ENCODE peak calls at places on chromosome 14, in six cellular contexts. One of them, this sample, is unnamed.

GRCh38 chr14:103393687-103394626 is 8.7 kb downstream of the MARK3 start:
- DNase-seq in kidney tubule cell: peak; percentile 49
- DNase-seq in ureter: no peak
- DNase-seq in activated T-helper 1 cell treated with anti-CD3 and anti-CD28 coated beads, Interleukin-12 subunit alpha, Interleukin-12 subunit beta, Interleukin-2, Interleukin-4 antibody, amounts not matched to agents 30 ng/mL and 10 ng/mL and 1 ng/mL, durations not matched to agents 14 hours and 24 hours and 36 hours: no peak
- DNase-seq in NCI-H1105: no peak
- DNase-seq in nucleus accumbens: no peak
- DNase-seq in this sample: peak; percentile 1

GRCh38 chr14:80959448-80960006 is 4.1 kb downstream of the TSHR start:
- DNase-seq in NCI-H1105: peak; percentile 66
- DNase-seq in nucleus accumbens: no peak
- DNase-seq in ureter: no peak
- DNase-seq in kidney tubule cell: no peak
- DNase-seq in activated T-helper 1 cell treated with anti-CD3 and anti-CD28 coated beads, Interleukin-12 subunit alpha, Interleukin-12 subunit beta, Interleukin-2, Interleukin-4 antibody, amounts not matched to agents 30 ng/mL and 10 ng/mL and 1 ng/mL, durations not matched to agents 14 hours and 24 hours and 36 hours: peak; percentile 79
- DNase-seq in this sample: peak; percentile 53

GRCh38 chr14:54194501-54194900 is 202.3 kb upstream of the CDKN3 start:
- DNase-seq in ureter: no peak
- DNase-seq in activated T-helper 1 cell treated with anti-CD3 and anti-CD28 coated beads, Interleukin-12 subunit alpha, Interleukin-12 subunit beta, Interleukin-2, Interleukin-4 antibody, amounts not matched to agents 30 ng/mL and 10 ng/mL and 1 ng/mL, durations not matched to agents 14 hours and 24 hours and 36 hours: no peak
- DNase-seq in NCI-H1105: no peak
- DNase-seq in kidney tubule cell: no peak
- DNase-seq in nucleus accumbens: no peak
- DNase-seq in this sample: no peak

GRCh38 chr14:66238969-66239368 is 247.2 kb upstream of the CCDC196 start:
- DNase-seq in nucleus accumbens: no peak
- DNase-seq in NCI-H1105: no peak
- DNase-seq in activated T-helper 1 cell treated with anti-CD3 and anti-CD28 coated beads, Interleukin-12 subunit alpha, Interleukin-12 subunit beta, Interleukin-2, Interleukin-4 antibody, amounts not matched to agents 30 ng/mL and 10 ng/mL and 1 ng/mL, durations not matched to agents 14 hours and 24 hours and 36 hours: no peak
- DNase-seq in kidney tubule cell: no peak
- DNase-seq in ureter: no peak
- DNase-seq in this sample: no peak

GRCh38 chr14:20631023-20631820 is 10.3 kb downstream of the OR6S1 start:
- DNase-seq in NCI-H1105: peak; percentile 49
- DNase-seq in activated T-helper 1 cell treated with anti-CD3 and anti-CD28 coated beads, Interleukin-12 subunit alpha, Interleukin-12 subunit beta, Interleukin-2, Interleukin-4 antibody, amounts not matched to agents 30 ng/mL and 10 ng/mL and 1 ng/mL, durations not matched to agents 14 hours and 24 hours and 36 hours: no peak
- DNase-seq in nucleus accumbens: no peak
- DNase-seq in kidney tubule cell: peak; percentile 71
- DNase-seq in ureter: no peak
- DNase-seq in this sample: peak; percentile 11

GRCh38 chr14:74221741-74222140 is 17.5 kb upstream of the VSX2 start:
- DNase-seq in kidney tubule cell: no peak
- DNase-seq in activated T-helper 1 cell treated with anti-CD3 and anti-CD28 coated beads, Interleukin-12 subunit alpha, Interleukin-12 subunit beta, Interleukin-2, Interleukin-4 antibody, amounts not matched to agents 30 ng/mL and 10 ng/mL and 1 ng/mL, durations not matched to agents 14 hours and 24 hours and 36 hours: no peak
- DNase-seq in NCI-H1105: no peak
- DNase-seq in nucleus accumbens: no peak
- DNase-seq in ureter: no peak
- DNase-seq in this sample: no peak

GRCh38 chr14:103767306-103767894 is 51.8 kb downstream of the ZFYVE21 start:
- DNase-seq in activated T-helper 1 cell treated with anti-CD3 and anti-CD28 coated beads, Interleukin-12 subunit alpha, Interleukin-12 subunit beta, Interleukin-2, Interleukin-4 antibody, amounts not matched to agents 30 ng/mL and 10 ng/mL and 1 ng/mL, durations not matched to agents 14 hours and 24 hours and 36 hours: no peak
- DNase-seq in nucleus accumbens: no peak
- DNase-seq in kidney tubule cell: no peak
- DNase-seq in ureter: peak; percentile 27
- DNase-seq in NCI-H1105: no peak
- DNase-seq in this sample: no peak

GRCh38 chr14:91068642-91069041 is 8.2 kb upstream of the RPS6KA5 start:
- DNase-seq in kidney tubule cell: no peak
- DNase-seq in activated T-helper 1 cell treated with anti-CD3 and anti-CD28 coated beads, Interleukin-12 subunit alpha, Interleukin-12 subunit beta, Interleukin-2, Interleukin-4 antibody, amounts not matched to agents 30 ng/mL and 10 ng/mL and 1 ng/mL, durations not matched to agents 14 hours and 24 hours and 36 hours: no peak
- DNase-seq in nucleus accumbens: no peak
- DNase-seq in NCI-H1105: no peak
- DNase-seq in ureter: no peak
- DNase-seq in this sample: no peak

GRCh38 chr14:100782516-100783320 is 43.2 kb upstream of the MEG3 start:
- DNase-seq in NCI-H1105: peak; percentile 54
- DNase-seq in nucleus accumbens: no peak
- DNase-seq in activated T-helper 1 cell treated with anti-CD3 and anti-CD28 coated beads, Interleukin-12 subunit alpha, Interleukin-12 subunit beta, Interleukin-2, Interleukin-4 antibody, amounts not matched to agents 30 ng/mL and 10 ng/mL and 1 ng/mL, durations not matched to agents 14 hours and 24 hours and 36 hours: no peak
- DNase-seq in ureter: no peak
- DNase-seq in kidney tubule cell: no peak
- DNase-seq in this sample: no peak

GRCh38 chr14:67694791-67695393 is 672 bp downstream of the RDH11 start:
- DNase-seq in NCI-H1105: peak; percentile 92
- DNase-seq in activated T-helper 1 cell treated with anti-CD3 and anti-CD28 coated beads, Interleukin-12 subunit alpha, Interleukin-12 subunit beta, Interleukin-2, Interleukin-4 antibody, amounts not matched to agents 30 ng/mL and 10 ng/mL and 1 ng/mL, durations not matched to agents 14 hours and 24 hours and 36 hours: peak; percentile 72
- DNase-seq in nucleus accumbens: peak; percentile 47
- DNase-seq in kidney tubule cell: peak; percentile 93
- DNase-seq in ureter: peak; percentile 82
- DNase-seq in this sample: peak; percentile 71

GRCh38 chr14:102239231-102239630 is 65.7 kb downstream of the MOK start:
- DNase-seq in activated T-helper 1 cell treated with anti-CD3 and anti-CD28 coated beads, Interleukin-12 subunit alpha, Interleukin-12 subunit beta, Interleukin-2, Interleukin-4 antibody, amounts not matched to agents 30 ng/mL and 10 ng/mL and 1 ng/mL, durations not matched to agents 14 hours and 24 hours and 36 hours: no peak
- DNase-seq in NCI-H1105: no peak
- DNase-seq in kidney tubule cell: no peak
- DNase-seq in nucleus accumbens: no peak
- DNase-seq in ureter: no peak
- DNase-seq in this sample: no peak

GRCh38 chr14:50233335-50234250 is 2.2 kb upstream of the SOS2 start:
- DNase-seq in activated T-helper 1 cell treated with anti-CD3 and anti-CD28 coated beads, Interleukin-12 subunit alpha, Interleukin-12 subunit beta, Interleukin-2, Interleukin-4 antibody, amounts not matched to agents 30 ng/mL and 10 ng/mL and 1 ng/mL, durations not matched to agents 14 hours and 24 hours and 36 hours: no peak
- DNase-seq in kidney tubule cell: no peak
- DNase-seq in ureter: no peak
- DNase-seq in nucleus accumbens: no peak
- DNase-seq in NCI-H1105: no peak
- DNase-seq in this sample: no peak

GRCh38 chr14:90301580-90302181 is 30.1 kb downstream of the NRDE2 start:
- DNase-seq in ureter: no peak
- DNase-seq in activated T-helper 1 cell treated with anti-CD3 and anti-CD28 coated beads, Interleukin-12 subunit alpha, Interleukin-12 subunit beta, Interleukin-2, Interleukin-4 antibody, amounts not matched to agents 30 ng/mL and 10 ng/mL and 1 ng/mL, durations not matched to agents 14 hours and 24 hours and 36 hours: no peak
- DNase-seq in NCI-H1105: peak; percentile 19
- DNase-seq in kidney tubule cell: peak; percentile 49
- DNase-seq in nucleus accumbens: no peak
- DNase-seq in this sample: peak; percentile 54

GRCh38 chr14:52692248-52692962 is 3.0 kb downstream of the ERO1A start:
- DNase-seq in ureter: no peak
- DNase-seq in kidney tubule cell: no peak
- DNase-seq in NCI-H1105: no peak
- DNase-seq in nucleus accumbens: no peak
- DNase-seq in activated T-helper 1 cell treated with anti-CD3 and anti-CD28 coated beads, Interleukin-12 subunit alpha, Interleukin-12 subunit beta, Interleukin-2, Interleukin-4 antibody, amounts not matched to agents 30 ng/mL and 10 ng/mL and 1 ng/mL, durations not matched to agents 14 hours and 24 hours and 36 hours: peak; percentile 11
- DNase-seq in this sample: no peak

GRCh38 chr14:63438065-63438757 is 105.0 kb downstream of the PPP2R5E start:
- DNase-seq in activated T-helper 1 cell treated with anti-CD3 and anti-CD28 coated beads, Interleukin-12 subunit alpha, Interleukin-12 subunit beta, Interleukin-2, Interleukin-4 antibody, amounts not matched to agents 30 ng/mL and 10 ng/mL and 1 ng/mL, durations not matched to agents 14 hours and 24 hours and 36 hours: peak; percentile 30
- DNase-seq in kidney tubule cell: peak; percentile 87
- DNase-seq in ureter: peak; percentile 70
- DNase-seq in NCI-H1105: no peak
- DNase-seq in nucleus accumbens: no peak
- DNase-seq in this sample: peak; percentile 12

GRCh38 chr14:34128665-34129064 is 177.8 kb upstream of the EGLN3 start:
- DNase-seq in ureter: no peak
- DNase-seq in activated T-helper 1 cell treated with anti-CD3 and anti-CD28 coated beads, Interleukin-12 subunit alpha, Interleukin-12 subunit beta, Interleukin-2, Interleukin-4 antibody, amounts not matched to agents 30 ng/mL and 10 ng/mL and 1 ng/mL, durations not matched to agents 14 hours and 24 hours and 36 hours: no peak
- DNase-seq in nucleus accumbens: no peak
- DNase-seq in kidney tubule cell: no peak
- DNase-seq in NCI-H1105: no peak
- DNase-seq in this sample: no peak

GRCh38 chr14:63204407-63205280 is at the start of gene RHOJ:
- DNase-seq in ureter: no peak
- DNase-seq in NCI-H1105: no peak
- DNase-seq in nucleus accumbens: no peak
- DNase-seq in kidney tubule cell: no peak
- DNase-seq in activated T-helper 1 cell treated with anti-CD3 and anti-CD28 coated beads, Interleukin-12 subunit alpha, Interleukin-12 subunit beta, Interleukin-2, Interleukin-4 antibody, amounts not matched to agents 30 ng/mL and 10 ng/mL and 1 ng/mL, durations not matched to agents 14 hours and 24 hours and 36 hours: no peak
- DNase-seq in this sample: peak; percentile 83

GRCh38 chr14:100062602-100063001 is 2.6 kb upstream of the EVL start:
- DNase-seq in activated T-helper 1 cell treated with anti-CD3 and anti-CD28 coated beads, Interleukin-12 subunit alpha, Interleukin-12 subunit beta, Interleukin-2, Interleukin-4 antibody, amounts not matched to agents 30 ng/mL and 10 ng/mL and 1 ng/mL, durations not matched to agents 14 hours and 24 hours and 36 hours: no peak
- DNase-seq in kidney tubule cell: no peak
- DNase-seq in nucleus accumbens: no peak
- DNase-seq in ureter: no peak
- DNase-seq in NCI-H1105: no peak
- DNase-seq in this sample: no peak

GRCh38 chr14:103737432-103738045 is 21.9 kb downstream of the ZFYVE21 start:
- DNase-seq in activated T-helper 1 cell treated with anti-CD3 and anti-CD28 coated beads, Interleukin-12 subunit alpha, Interleukin-12 subunit beta, Interleukin-2, Interleukin-4 antibody, amounts not matched to agents 30 ng/mL and 10 ng/mL and 1 ng/mL, durations not matched to agents 14 hours and 24 hours and 36 hours: no peak
- DNase-seq in ureter: no peak
- DNase-seq in NCI-H1105: no peak
- DNase-seq in kidney tubule cell: no peak
- DNase-seq in nucleus accumbens: no peak
- DNase-seq in this sample: no peak

GRCh38 chr14:62077676-62078261 is 315.5 kb downstream of the SNAPC1 start:
- DNase-seq in kidney tubule cell: no peak
- DNase-seq in ureter: no peak
- DNase-seq in NCI-H1105: no peak
- DNase-seq in nucleus accumbens: no peak
- DNase-seq in activated T-helper 1 cell treated with anti-CD3 and anti-CD28 coated beads, Interleukin-12 subunit alpha, Interleukin-12 subunit beta, Interleukin-2, Interleukin-4 antibody, amounts not matched to agents 30 ng/mL and 10 ng/mL and 1 ng/mL, durations not matched to agents 14 hours and 24 hours and 36 hours: no peak
- DNase-seq in this sample: no peak

GRCh38 chr14:52906141-52906601 is 44.7 kb downstream of the FERMT2 start:
- DNase-seq in ureter: no peak
- DNase-seq in NCI-H1105: no peak
- DNase-seq in kidney tubule cell: peak; percentile 84
- DNase-seq in activated T-helper 1 cell treated with anti-CD3 and anti-CD28 coated beads, Interleukin-12 subunit alpha, Interleukin-12 subunit beta, Interleukin-2, Interleukin-4 antibody, amounts not matched to agents 30 ng/mL and 10 ng/mL and 1 ng/mL, durations not matched to agents 14 hours and 24 hours and 36 hours: no peak
- DNase-seq in nucleus accumbens: no peak
- DNase-seq in this sample: no peak

GRCh38 chr14:101249676-101250036 is 311.6 kb upstream of the DIO3 start:
- DNase-seq in NCI-H1105: no peak
- DNase-seq in ureter: no peak
- DNase-seq in kidney tubule cell: no peak
- DNase-seq in activated T-helper 1 cell treated with anti-CD3 and anti-CD28 coated beads, Interleukin-12 subunit alpha, Interleukin-12 subunit beta, Interleukin-2, Interleukin-4 antibody, amounts not matched to agents 30 ng/mL and 10 ng/mL and 1 ng/mL, durations not matched to agents 14 hours and 24 hours and 36 hours: no peak
- DNase-seq in nucleus accumbens: no peak
- DNase-seq in this sample: no peak

GRCh38 chr14:61609885-61610284 is 85.4 kb upstream of the HIF1A start:
- DNase-seq in nucleus accumbens: no peak
- DNase-seq in activated T-helper 1 cell treated with anti-CD3 and anti-CD28 coated beads, Interleukin-12 subunit alpha, Interleukin-12 subunit beta, Interleukin-2, Interleukin-4 antibody, amounts not matched to agents 30 ng/mL and 10 ng/mL and 1 ng/mL, durations not matched to agents 14 hours and 24 hours and 36 hours: no peak
- DNase-seq in NCI-H1105: no peak
- DNase-seq in kidney tubule cell: no peak
- DNase-seq in ureter: no peak
- DNase-seq in this sample: no peak

GRCh38 chr14:62179367-62180018 is 417.3 kb downstream of the SNAPC1 start:
- DNase-seq in nucleus accumbens: no peak
- DNase-seq in ureter: peak; percentile 57
- DNase-seq in kidney tubule cell: peak; percentile 66
- DNase-seq in NCI-H1105: peak; percentile 74
- DNase-seq in activated T-helper 1 cell treated with anti-CD3 and anti-CD28 coated beads, Interleukin-12 subunit alpha, Interleukin-12 subunit beta, Interleukin-2, Interleukin-4 antibody, amounts not matched to agents 30 ng/mL and 10 ng/mL and 1 ng/mL, durations not matched to agents 14 hours and 24 hours and 36 hours: peak; percentile 2
- DNase-seq in this sample: peak; percentile 79

GRCh38 chr14:23831591-23831990 is 122.0 kb upstream of the DHRS4 start:
- DNase-seq in NCI-H1105: no peak
- DNase-seq in kidney tubule cell: no peak
- DNase-seq in ureter: no peak
- DNase-seq in nucleus accumbens: no peak
- DNase-seq in activated T-helper 1 cell treated with anti-CD3 and anti-CD28 coated beads, Interleukin-12 subunit alpha, Interleukin-12 subunit beta, Interleukin-2, Interleukin-4 antibody, amounts not matched to agents 30 ng/mL and 10 ng/mL and 1 ng/mL, durations not matched to agents 14 hours and 24 hours and 36 hours: no peak
- DNase-seq in this sample: no peak

GRCh38 chr14:77376380-77376770 is 519 bp downstream of the TMED8 start:
- DNase-seq in kidney tubule cell: no peak
- DNase-seq in ureter: peak; percentile 43
- DNase-seq in NCI-H1105: no peak
- DNase-seq in activated T-helper 1 cell treated with anti-CD3 and anti-CD28 coated beads, Interleukin-12 subunit alpha, Interleukin-12 subunit beta, Interleukin-2, Interleukin-4 antibody, amounts not matched to agents 30 ng/mL and 10 ng/mL and 1 ng/mL, durations not matched to agents 14 hours and 24 hours and 36 hours: no peak
- DNase-seq in nucleus accumbens: no peak
- DNase-seq in this sample: peak; percentile 37

GRCh38 chr14:70397746-70398145 is 19.1 kb downstream of the SYNJ2BP start:
- DNase-seq in activated T-helper 1 cell treated with anti-CD3 and anti-CD28 coated beads, Interleukin-12 subunit alpha, Interleukin-12 subunit beta, Interleukin-2, Interleukin-4 antibody, amounts not matched to agents 30 ng/mL and 10 ng/mL and 1 ng/mL, durations not matched to agents 14 hours and 24 hours and 36 hours: no peak
- DNase-seq in nucleus accumbens: no peak
- DNase-seq in ureter: no peak
- DNase-seq in NCI-H1105: no peak
- DNase-seq in kidney tubule cell: no peak
- DNase-seq in this sample: no peak

GRCh38 chr14:92649934-92650545 is 98.4 kb downstream of the LGMN start:
- DNase-seq in nucleus accumbens: peak; percentile 40
- DNase-seq in activated T-helper 1 cell treated with anti-CD3 and anti-CD28 coated beads, Interleukin-12 subunit alpha, Interleukin-12 subunit beta, Interleukin-2, Interleukin-4 antibody, amounts not matched to agents 30 ng/mL and 10 ng/mL and 1 ng/mL, durations not matched to agents 14 hours and 24 hours and 36 hours: no peak
- DNase-seq in ureter: peak; percentile 65
- DNase-seq in kidney tubule cell: no peak
- DNase-seq in NCI-H1105: no peak
- DNase-seq in this sample: no peak

GRCh38 chr14:29442720-29443119 is 484.9 kb downstream of the PRKD1 start:
- DNase-seq in nucleus accumbens: no peak
- DNase-seq in kidney tubule cell: peak; percentile 76
- DNase-seq in NCI-H1105: no peak
- DNase-seq in activated T-helper 1 cell treated with anti-CD3 and anti-CD28 coated beads, Interleukin-12 subunit alpha, Interleukin-12 subunit beta, Interleukin-2, Interleukin-4 antibody, amounts not matched to agents 30 ng/mL and 10 ng/mL and 1 ng/mL, durations not matched to agents 14 hours and 24 hours and 36 hours: no peak
- DNase-seq in ureter: no peak
- DNase-seq in this sample: no peak